ENCODE peak calls at places on chromosomes 7 and 10, in four cellular contexts. E, D, L and U are unnamed samples.

GRCh38 chr10:4514445-4515108 is 311.4 kb upstream of the AKR1E2 start:
- DNase-seq in L (no peak), E (no peak), D (no peak), U (no peak)

GRCh38 chr7:33050425-33051318 is 11.9 kb downstream of the NT5C3A start:
- DNase-seq in D (no peak), L (peak; percentile 39), E (peak; percentile 70), U (peak; percentile 52)

GRCh38 chr7:44489955-44490350 is 505 bp downstream of the NUDCD3 start:
- DNase-seq in D (peak; percentile 40), E (peak; percentile 63), L (no peak), U (no peak)

GRCh38 chr10:60913657-60914056 is 30.3 kb downstream of the RHOBTB1 start:
- DNase-seq in L (no peak), D (no peak), E (no peak), U (no peak)

GRCh38 chr7:105878746-105879605 is 2.6 kb upstream of the ATXN7L1 start:
- DNase-seq in L (no peak), D (no peak), E (no peak), U (no peak)

GRCh38 chr10:51031995-51032394 is 42.3 kb upstream of the PRKG1 start:
- DNase-seq in D (no peak), L (no peak), E (no peak), U (no peak)

GRCh38 chr7:132742152-132742551 is 165.9 kb upstream of the PLXNA4 start:
- DNase-seq in D (no peak), L (peak; percentile 68), E (peak; percentile 39), U (peak; percentile 78)

GRCh38 chr10:49298990-49299815 is at the start of gene C10orf71:
- DNase-seq in L (no peak), E (no peak), D (no peak), U (no peak)

GRCh38 chr10:77756319-77757232 is 119.0 kb upstream of the KCNMA1 start:
- DNase-seq in E (peak; percentile 73), L (peak; percentile 46), D (peak; percentile 53), U (peak; percentile 66)

GRCh38 chr7:108592633-108593277 is 23.1 kb downstream of the DNAJB9 start:
- DNase-seq in D (no peak), E (peak; percentile 26), L (no peak), U (no peak)

GRCh38 chr10:87505366-87506113 is 847 bp downstream of the MINPP1 start:
- DNase-seq in D (peak; percentile 61), L (peak; percentile 33), E (peak; percentile 74), U (peak; percentile 65)

GRCh38 chr10:115214799-115215198 is 121.6 kb downstream of the ATRNL1 start:
- DNase-seq in L (no peak), E (peak; percentile 55), D (no peak), U (no peak)

GRCh38 chr10:44009891-44010290 is 361.2 kb upstream of the ZNF32 start:
- DNase-seq in E (no peak), D (no peak), L (no peak), U (no peak)

GRCh38 chr7:139619367-139619657 is 95.8 kb downstream of the CLEC2L start:
- DNase-seq in L (no peak), E (peak; percentile 27), D (peak; percentile 35), U (no peak)

GRCh38 chr10:124197301-124198148 is 104.1 kb upstream of the CHST15 start:
- DNase-seq in D (no peak), L (no peak), E (no peak), U (no peak)

GRCh38 chr10:119342017-119342734 is 134.8 kb downstream of the GRK5 start:
- DNase-seq in E (no peak), D (no peak), L (no peak), U (no peak)